ENCODE peak calls at places on chromosomes 12 and 14, in seven cellular contexts. One of them, this sample, is unnamed.

GRCh38 chr12:103401421-103401820 is 94.3 kb downstream of the C12orf42 start:
- DNase-seq in sigmoid colon: no peak
- DNase-seq in adipocyte: no peak
- DNase-seq in cardiac muscle cell: no peak
- DNase-seq in fibroblast of pulmonary artery: no peak
- DNase-seq in GM23248: no peak
- DNase-seq in body of pancreas: no peak
- DNase-seq in this sample: no peak

GRCh38 chr12:51926718-51927117 is 19.4 kb downstream of the ACVRL1 start:
- DNase-seq in body of pancreas: peak
- DNase-seq in sigmoid colon: no peak
- DNase-seq in cardiac muscle cell: peak
- DNase-seq in GM23248: peak
- DNase-seq in adipocyte: no peak
- DNase-seq in fibroblast of pulmonary artery: peak
- DNase-seq in this sample: peak

GRCh38 chr14:92341791-92342190 is 18.8 kb downstream of the SLC24A4 start:
- DNase-seq in body of pancreas: no peak
- DNase-seq in cardiac muscle cell: no peak
- DNase-seq in GM23248: no peak
- DNase-seq in fibroblast of pulmonary artery: no peak
- DNase-seq in adipocyte: no peak
- DNase-seq in sigmoid colon: no peak
- DNase-seq in this sample: no peak

GRCh38 chr14:31442284-31442683 is 15.0 kb downstream of the DTD2 start:
- DNase-seq in sigmoid colon: no peak
- DNase-seq in GM23248: no peak
- DNase-seq in body of pancreas: no peak
- DNase-seq in fibroblast of pulmonary artery: no peak
- DNase-seq in cardiac muscle cell: no peak
- DNase-seq in adipocyte: no peak
- DNase-seq in this sample: no peak

GRCh38 chr12:58557156-58557555 is 363.1 kb downstream of the LRIG3 start:
- DNase-seq in sigmoid colon: no peak
- DNase-seq in cardiac muscle cell: peak
- DNase-seq in body of pancreas: no peak
- DNase-seq in adipocyte: peak
- DNase-seq in GM23248: peak
- DNase-seq in fibroblast of pulmonary artery: peak
- DNase-seq in this sample: no peak

GRCh38 chr12:107223816-107224215 is 130.5 kb upstream of the CRY1 start:
- DNase-seq in cardiac muscle cell: no peak
- DNase-seq in sigmoid colon: no peak
- DNase-seq in adipocyte: no peak
- DNase-seq in GM23248: peak
- DNase-seq in fibroblast of pulmonary artery: no peak
- DNase-seq in body of pancreas: no peak
- DNase-seq in this sample: no peak

GRCh38 chr12:27982380-27982779 is 9.8 kb upstream of the PTHLH start:
- DNase-seq in body of pancreas: no peak
- DNase-seq in adipocyte: no peak
- DNase-seq in sigmoid colon: no peak
- DNase-seq in fibroblast of pulmonary artery: no peak
- DNase-seq in cardiac muscle cell: peak
- DNase-seq in GM23248: peak
- DNase-seq in this sample: no peak

GRCh38 chr14:69996197-69996596 is 117.0 kb downstream of the SMOC1 start:
- DNase-seq in cardiac muscle cell: peak
- DNase-seq in body of pancreas: no peak
- DNase-seq in fibroblast of pulmonary artery: peak
- DNase-seq in sigmoid colon: no peak
- DNase-seq in GM23248: peak
- DNase-seq in adipocyte: no peak
- DNase-seq in this sample: no peak

GRCh38 chr12:51818567-51819300 is 29.8 kb downstream of the FIGNL2 start:
- DNase-seq in body of pancreas: no peak
- DNase-seq in fibroblast of pulmonary artery: peak
- DNase-seq in GM23248: peak
- DNase-seq in adipocyte: peak
- DNase-seq in sigmoid colon: no peak
- DNase-seq in cardiac muscle cell: peak
- DNase-seq in this sample: no peak

GRCh38 chr12:82461393-82461792 is 103.1 kb downstream of the METTL25 start:
- DNase-seq in cardiac muscle cell: no peak
- DNase-seq in sigmoid colon: no peak
- DNase-seq in adipocyte: no peak
- DNase-seq in body of pancreas: no peak
- DNase-seq in fibroblast of pulmonary artery: peak
- DNase-seq in GM23248: no peak
- DNase-seq in this sample: no peak
- H3K4me3 ChIP-seq in cardiac muscle cell: no peak
- H3K4me3 ChIP-seq in sigmoid colon: no peak
- H3K4me3 ChIP-seq in adipocyte: no peak
- H3K4me3 ChIP-seq in body of pancreas: no peak
- H3K4me3 ChIP-seq in fibroblast of pulmonary artery: no peak
- H3K4me3 ChIP-seq in GM23248: no peak
- H3K4me3 ChIP-seq in this sample: no peak

GRCh38 chr12:54016478-54016964 is 7.7 kb downstream of the HOXC8 start:
- DNase-seq in cardiac muscle cell: no peak
- DNase-seq in fibroblast of pulmonary artery: peak
- DNase-seq in body of pancreas: no peak
- DNase-seq in GM23248: peak
- DNase-seq in sigmoid colon: no peak
- DNase-seq in adipocyte: no peak
- DNase-seq in this sample: no peak
- H3K4me3 ChIP-seq in cardiac muscle cell: no peak
- H3K4me3 ChIP-seq in fibroblast of pulmonary artery: no peak
- H3K4me3 ChIP-seq in body of pancreas: no peak
- H3K4me3 ChIP-seq in GM23248: peak
- H3K4me3 ChIP-seq in sigmoid colon: no peak
- H3K4me3 ChIP-seq in adipocyte: peak
- H3K4me3 ChIP-seq in this sample: no peak

GRCh38 chr12:118358008-118358359 is 14.7 kb downstream of the TAOK3 start:
- DNase-seq in sigmoid colon: no peak
- DNase-seq in fibroblast of pulmonary artery: no peak
- DNase-seq in body of pancreas: no peak
- DNase-seq in cardiac muscle cell: no peak
- DNase-seq in GM23248: no peak
- DNase-seq in adipocyte: no peak
- DNase-seq in this sample: no peak
- H3K4me3 ChIP-seq in sigmoid colon: no peak
- H3K4me3 ChIP-seq in fibroblast of pulmonary artery: no peak
- H3K4me3 ChIP-seq in body of pancreas: no peak
- H3K4me3 ChIP-seq in cardiac muscle cell: no peak
- H3K4me3 ChIP-seq in GM23248: peak
- H3K4me3 ChIP-seq in adipocyte: no peak
- H3K4me3 ChIP-seq in this sample: peak

GRCh38 chr12:96101806-96102205 is 66.4 kb upstream of the LTA4H start:
- DNase-seq in cardiac muscle cell: no peak
- DNase-seq in GM23248: no peak
- DNase-seq in body of pancreas: no peak
- DNase-seq in sigmoid colon: no peak
- DNase-seq in fibroblast of pulmonary artery: no peak
- DNase-seq in adipocyte: no peak
- DNase-seq in this sample: no peak
- H3K4me3 ChIP-seq in cardiac muscle cell: no peak
- H3K4me3 ChIP-seq in GM23248: no peak
- H3K4me3 ChIP-seq in body of pancreas: no peak
- H3K4me3 ChIP-seq in sigmoid colon: no peak
- H3K4me3 ChIP-seq in fibroblast of pulmonary artery: no peak
- H3K4me3 ChIP-seq in adipocyte: no peak
- H3K4me3 ChIP-seq in this sample: no peak

GRCh38 chr14:61103541-61104339 is 122.7 kb downstream of the SLC38A6 start:
- DNase-seq in GM23248: peak
- DNase-seq in adipocyte: peak
- DNase-seq in cardiac muscle cell: peak
- DNase-seq in fibroblast of pulmonary artery: peak
- DNase-seq in body of pancreas: no peak
- DNase-seq in sigmoid colon: peak
- DNase-seq in this sample: no peak
- H3K4me3 ChIP-seq in GM23248: peak
- H3K4me3 ChIP-seq in adipocyte: peak
- H3K4me3 ChIP-seq in cardiac muscle cell: no peak
- H3K4me3 ChIP-seq in fibroblast of pulmonary artery: no peak
- H3K4me3 ChIP-seq in body of pancreas: no peak
- H3K4me3 ChIP-seq in sigmoid colon: no peak
- H3K4me3 ChIP-seq in this sample: no peak

This sample was measured in CD8-positive, alpha-beta memory T cell.